ENCODE peak calls at places on chromosomes 2 and 18, in four cellular contexts. One of them, this sample, is unnamed. For H3K9me1, the result is how much of the 10 kb centered on the place peaks cover.

GRCh38 chr2:165793779-165794519 is at the start of gene GALNT3:
- DNase-seq in IMR-90: no peak
- DNase-seq in K562: no peak
- DNase-seq in keratinocyte: no peak
- DNase-seq in this sample: no peak

GRCh38 chr2:30737326-30737610 is 70.0 kb downstream of the CAPN13 start:
- DNase-seq in IMR-90: no peak
- DNase-seq in K562: no peak
- DNase-seq in keratinocyte: no peak
- DNase-seq in this sample: no peak

GRCh38 chr2:59425292-59425691 is 1128.2 kb downstream of the BCL11A start:
- DNase-seq in IMR-90: no peak
- DNase-seq in K562: no peak
- DNase-seq in keratinocyte: no peak
- DNase-seq in this sample: no peak

GRCh38 chr2:204538179-204539009 is 6.9 kb upstream of the PARD3B start:
- DNase-seq in IMR-90: peak
- DNase-seq in K562: no peak
- DNase-seq in keratinocyte: no peak
- DNase-seq in this sample: peak

GRCh38 chr2:80496770-80497169 is 192.2 kb upstream of the LRRTM1 start:
- DNase-seq in IMR-90: peak
- DNase-seq in K562: no peak
- DNase-seq in keratinocyte: peak
- DNase-seq in this sample: no peak

GRCh38 chr2:241263061-241263460 is 52.4 kb downstream of the HDLBP start:
- DNase-seq in IMR-90: no peak
- DNase-seq in K562: no peak
- DNase-seq in keratinocyte: no peak
- DNase-seq in this sample: no peak

GRCh38 chr2:62467100-62467474 is 38.9 kb downstream of the TMEM17 start:
- DNase-seq in IMR-90: no peak
- DNase-seq in K562: no peak
- DNase-seq in keratinocyte: no peak
- DNase-seq in this sample: no peak

GRCh38 chr2:231926180-231926741 is at the start of gene NPPC:
- DNase-seq in IMR-90: peak
- DNase-seq in K562: peak
- DNase-seq in keratinocyte: no peak
- DNase-seq in this sample: peak

GRCh38 chr2:62472321-62472720 is 33.7 kb downstream of the TMEM17 start:
- DNase-seq in IMR-90: no peak
- DNase-seq in K562: no peak
- DNase-seq in keratinocyte: no peak
- DNase-seq in this sample: no peak

GRCh38 chr2:143426296-143426695 is 297.1 kb downstream of the ARHGAP15 start:
- DNase-seq in IMR-90: peak
- DNase-seq in K562: no peak
- DNase-seq in keratinocyte: no peak
- DNase-seq in this sample: no peak

GRCh38 chr2:196481323-196481695 is 158.2 kb upstream of the CCDC150 start:
- DNase-seq in IMR-90: peak
- DNase-seq in K562: no peak
- DNase-seq in keratinocyte: no peak
- DNase-seq in this sample: no peak

GRCh38 chr18:50819027-50819726 is 639 bp downstream of the MRO start:
- DNase-seq in IMR-90: no peak
- DNase-seq in K562: peak
- DNase-seq in keratinocyte: no peak
- DNase-seq in this sample: peak

GRCh38 chr18:69787825-69788547 is 159.7 kb downstream of the CD226 start:
- DNase-seq in IMR-90: peak
- DNase-seq in K562: no peak
- DNase-seq in keratinocyte: peak
- DNase-seq in this sample: peak

GRCh38 chr2:232568161-232568560 is 17.7 kb downstream of the EIF4E2 start:
- DNase-seq in IMR-90: peak
- DNase-seq in K562: no peak
- DNase-seq in keratinocyte: no peak
- DNase-seq in this sample: no peak

GRCh38 chr2:152391318-152391717 is 56.3 kb downstream of the FMNL2 start:
- DNase-seq in IMR-90: no peak
- DNase-seq in K562: no peak
- DNase-seq in keratinocyte: no peak
- DNase-seq in this sample: no peak

GRCh38 chr18:25349131-25349925 is 2.6 kb downstream of the ZNF521 start:
- DNase-seq in IMR-90: peak
- DNase-seq in K562: no peak
- DNase-seq in keratinocyte: no peak
- DNase-seq in this sample: peak

GRCh38 chr18:56645415-56646016 is 5.6 kb upstream of the WDR7 start:
- DNase-seq in IMR-90: no peak
- DNase-seq in K562: no peak
- DNase-seq in keratinocyte: no peak
- DNase-seq in this sample: peak

GRCh38 chr2:63064197-63064596 is 13.6 kb downstream of the OTX1 start:
- DNase-seq in IMR-90: no peak
- DNase-seq in K562: no peak
- DNase-seq in keratinocyte: no peak
- DNase-seq in this sample: no peak

GRCh38 chr2:6254446-6254845 is 562.3 kb downstream of the SOX11 start:
- DNase-seq in IMR-90: no peak
- DNase-seq in K562: no peak
- DNase-seq in keratinocyte: no peak
- DNase-seq in this sample: no peak

GRCh38 chr2:29309090-29310054 is 194.2 kb downstream of the CLIP4 start:
- DNase-seq in IMR-90: peak
- DNase-seq in K562: peak
- DNase-seq in keratinocyte: no peak
- DNase-seq in this sample: peak

GRCh38 chr2:149467461-149467860 is 120.1 kb downstream of the MMADHC start:
- DNase-seq in IMR-90: no peak
- DNase-seq in K562: no peak
- DNase-seq in keratinocyte: no peak
- DNase-seq in this sample: no peak

GRCh38 chr2:127621981-127622431 is 23.9 kb upstream of the GPR17 start:
- DNase-seq in IMR-90: no peak
- DNase-seq in K562: no peak
- DNase-seq in keratinocyte: no peak
- DNase-seq in this sample: no peak

GRCh38 chr18:75183973-75184372 is 25.0 kb downstream of the PTGR3 start:
- DNase-seq in IMR-90: no peak
- DNase-seq in K562: no peak
- DNase-seq in keratinocyte: no peak
- DNase-seq in this sample: no peak

GRCh38 chr2:211591456-211591855 is 947.1 kb downstream of the ERBB4 start:
- DNase-seq in IMR-90: no peak
- DNase-seq in K562: no peak
- DNase-seq in keratinocyte: no peak
- DNase-seq in this sample: no peak

GRCh38 chr18:63758616-63759015 is 16.6 kb upstream of the SERPINB7 start:
- DNase-seq in IMR-90: no peak
- DNase-seq in K562: no peak
- DNase-seq in keratinocyte: no peak
- DNase-seq in this sample: no peak

GRCh38 chr2:9692392-9693137 is 61.8 kb upstream of the YWHAQ start:
- DNase-seq in IMR-90: no peak
- DNase-seq in K562: no peak
- DNase-seq in keratinocyte: no peak
- DNase-seq in this sample: no peak

GRCh38 chr2:231611273-231612198 is 18.9 kb downstream of the TEX44 start:
- DNase-seq in IMR-90: peak
- DNase-seq in K562: peak
- DNase-seq in keratinocyte: peak
- DNase-seq in this sample: peak

GRCh38 chr18:77711096-77711495 is 461.4 kb downstream of the GALR1 start:
- DNase-seq in IMR-90: no peak
- DNase-seq in K562: no peak
- DNase-seq in keratinocyte: no peak
- DNase-seq in this sample: no peak

GRCh38 chr2:20609349-20609994 is 41.4 kb downstream of the HS1BP3 start:
- DNase-seq in IMR-90: peak
- DNase-seq in K562: no peak
- DNase-seq in keratinocyte: no peak
- DNase-seq in this sample: peak

GRCh38 chr2:110716959-110717645 is 15.3 kb upstream of the ACOXL start:
- DNase-seq in IMR-90: no peak
- DNase-seq in K562: no peak
- DNase-seq in keratinocyte: no peak
- DNase-seq in this sample: no peak

GRCh38 chr2:136185991-136186771 is 68.2 kb upstream of the CXCR4 start:
- DNase-seq in IMR-90: no peak
- DNase-seq in K562: no peak
- DNase-seq in keratinocyte: no peak
- DNase-seq in this sample: no peak

GRCh38 chr2:168470880-168471475 is 14.9 kb downstream of the CERS6 start:
- DNase-seq in IMR-90: no peak
- DNase-seq in K562: no peak
- DNase-seq in keratinocyte: no peak
- DNase-seq in this sample: no peak

GRCh38 chr18:79169958-79170555 is 100.9 kb downstream of the ATP9B start:
- DNase-seq in IMR-90: peak
- DNase-seq in K562: no peak
- DNase-seq in keratinocyte: no peak
- DNase-seq in this sample: peak

DNA sequence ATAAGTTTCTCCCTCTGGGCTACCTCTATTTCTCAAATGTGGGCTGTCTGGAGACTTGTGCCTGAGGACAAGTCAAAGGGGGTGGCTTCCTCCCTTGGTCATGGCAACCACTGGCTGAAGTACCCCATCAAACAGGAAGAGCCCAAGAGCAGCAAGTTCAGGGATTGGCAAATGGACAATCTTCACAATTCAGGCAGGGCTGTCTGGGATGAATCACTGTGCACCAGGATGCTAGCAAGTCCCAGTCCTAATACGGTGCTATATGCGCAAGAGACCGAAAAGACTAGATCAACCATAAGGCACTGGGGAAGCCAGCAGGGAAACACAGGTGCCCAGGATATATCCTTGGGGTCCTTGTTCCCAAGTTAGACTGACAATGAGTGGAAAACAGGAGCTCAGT is 75.5 kb downstream of the ANTXR1 start:
- DNase-seq in IMR-90: peak
- DNase-seq in K562: no peak
- DNase-seq in keratinocyte: no peak
- DNase-seq in this sample: no peak
- H3K9me1 ChIP-seq in IMR-90: under half
- H3K9me1 ChIP-seq in K562: under half
- H3K9me1 ChIP-seq in keratinocyte: under half
- H3K9me1 ChIP-seq in this sample: under half

DNA sequence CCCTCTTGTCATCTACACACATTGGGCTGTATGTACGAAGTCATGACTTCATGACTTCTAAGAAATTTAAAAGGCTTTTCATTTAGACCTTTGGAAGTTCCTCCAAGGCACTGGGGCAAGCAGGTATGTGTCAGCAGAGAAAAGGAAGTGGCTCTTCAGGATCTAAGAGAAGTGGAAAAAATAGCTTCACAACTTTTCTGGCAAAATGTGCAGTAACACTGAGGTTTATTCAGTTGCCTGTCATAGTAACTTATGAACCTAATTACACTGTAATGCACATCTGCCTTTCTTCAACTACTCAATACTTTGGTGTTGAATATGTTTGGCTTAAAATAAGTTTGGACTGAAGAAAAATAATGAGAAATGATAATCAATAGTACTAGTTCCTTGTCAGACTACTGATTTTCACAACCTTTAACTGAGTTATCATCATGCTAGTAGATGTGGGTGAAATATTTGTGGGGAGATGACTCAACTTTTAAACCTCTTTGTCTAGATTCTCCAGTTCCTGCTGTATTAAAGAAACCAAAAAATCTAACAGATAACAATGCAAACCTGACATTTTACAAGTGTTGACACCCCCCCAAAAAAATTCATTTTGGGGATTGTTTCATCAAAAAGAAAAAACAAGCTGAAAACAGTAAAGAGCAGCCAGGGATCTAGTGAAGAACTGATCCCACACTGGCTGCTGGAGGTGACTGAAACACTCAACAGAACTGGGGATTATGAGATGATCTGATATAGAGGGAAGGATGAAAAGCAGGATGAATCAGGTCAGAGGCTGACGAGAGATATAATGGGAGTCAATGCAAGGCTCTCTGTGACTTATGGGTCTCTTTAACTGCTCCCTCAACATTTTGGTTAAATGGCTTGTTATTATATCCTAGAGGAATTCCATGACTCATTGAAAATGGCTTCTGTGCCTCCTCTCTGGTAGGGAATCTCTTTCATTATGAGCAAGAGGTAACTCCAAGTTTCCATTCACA is 84.6 kb downstream of the COLEC12 start:
- DNase-seq in IMR-90: peak
- DNase-seq in K562: no peak
- DNase-seq in keratinocyte: peak
- DNase-seq in this sample: no peak
- H3K9me1 ChIP-seq in IMR-90: under half
- H3K9me1 ChIP-seq in K562: under half
- H3K9me1 ChIP-seq in keratinocyte: under half
- H3K9me1 ChIP-seq in this sample: under half

DNA sequence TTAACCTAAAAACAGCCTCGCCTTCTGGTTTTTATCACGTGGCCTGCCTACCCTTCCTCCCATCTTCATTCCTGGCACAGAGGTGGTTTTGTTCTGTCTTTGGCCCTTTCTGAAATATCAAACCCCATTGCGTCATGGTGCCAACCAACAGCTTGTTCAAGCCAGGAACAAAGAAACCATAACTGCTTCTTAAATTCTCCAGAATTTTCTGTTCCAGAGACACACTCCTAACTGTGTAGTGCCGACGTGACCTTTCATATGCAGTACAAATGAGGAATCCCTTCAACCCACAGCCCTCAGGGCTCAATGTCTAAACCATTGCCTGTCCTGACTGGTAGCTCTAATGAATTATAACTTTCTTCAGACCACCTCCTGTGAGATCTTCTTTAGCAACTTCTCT is 82.2 kb upstream of the TNP1 start:
- DNase-seq in IMR-90: no peak
- DNase-seq in K562: no peak
- DNase-seq in keratinocyte: no peak
- DNase-seq in this sample: no peak
- H3K9me1 ChIP-seq in IMR-90: under half
- H3K9me1 ChIP-seq in K562: under half
- H3K9me1 ChIP-seq in keratinocyte: under half
- H3K9me1 ChIP-seq in this sample: under half

DNA sequence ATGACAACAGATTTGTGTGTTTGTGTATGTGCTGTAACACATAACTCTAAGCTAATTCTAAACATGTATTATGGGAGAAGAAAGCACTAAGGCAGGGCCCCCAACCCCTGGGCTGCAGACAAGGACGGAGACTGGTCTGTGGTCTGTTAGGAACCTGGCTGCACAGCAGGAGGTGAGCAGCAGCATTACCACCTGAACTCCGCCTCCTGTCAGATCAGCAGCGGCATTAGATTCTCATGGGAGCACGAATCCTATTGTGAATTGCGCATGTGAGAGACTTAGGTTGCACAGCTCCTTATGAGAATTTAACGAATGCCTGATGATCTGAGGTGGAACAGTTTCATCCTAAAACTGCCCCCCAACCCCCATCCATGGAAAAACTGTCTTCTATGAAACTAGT is 14.2 kb downstream of the REEP1 start:
- DNase-seq in IMR-90: no peak
- DNase-seq in K562: no peak
- DNase-seq in keratinocyte: no peak
- DNase-seq in this sample: no peak
- H3K9me1 ChIP-seq in IMR-90: under half
- H3K9me1 ChIP-seq in K562: under half
- H3K9me1 ChIP-seq in keratinocyte: under half
- H3K9me1 ChIP-seq in this sample: under half

GRCh38 chr2:239302083-239302807 is 98.6 kb downstream of the HDAC4 start:
- DNase-seq in IMR-90: no peak
- DNase-seq in K562: no peak
- DNase-seq in keratinocyte: no peak
- DNase-seq in this sample: no peak
- H3K9me1 ChIP-seq in IMR-90: under half
- H3K9me1 ChIP-seq in K562: under half
- H3K9me1 ChIP-seq in keratinocyte: under half
- H3K9me1 ChIP-seq in this sample: under half